ENCODE peak calls at places on chromosomes 7 and 10, in ten cellular contexts. H, R, W, Z, X, Q, N, K, L and M are unnamed samples.

GRCh38 chr10:94038024-94038423 is 44.3 kb downstream of the PLCE1 start:
- DNase-seq in H (no peak), R (no peak), W (peak), Z (no peak), X (peak), Q (no peak), N (no peak), K (no peak), L (peak), M (peak)

GRCh38 chr7:32290015-32290414 is 200.2 kb downstream of the LSM5 start:
- DNase-seq in H (no peak), R (no peak), W (no peak), Z (no peak), X (no peak), Q (no peak), N (no peak), K (no peak), L (peak), M (no peak)

GRCh38 chr7:85600425-85600824 is 413.6 kb upstream of the SEMA3D start:
- DNase-seq in H (no peak), R (peak), W (peak), Z (no peak), X (no peak), Q (no peak), N (no peak), K (no peak), L (peak), M (peak)

GRCh38 chr10:71225291-71226058 is 13.1 kb downstream of the UNC5B start:
- DNase-seq in H (no peak), R (no peak), W (no peak), Z (no peak), X (no peak), Q (no peak), N (no peak), K (no peak), L (no peak), M (no peak)

GRCh38 chr7:108053250-108053649 is 50.3 kb upstream of the LAMB1 start:
- DNase-seq in H (no peak), R (no peak), W (no peak), Z (no peak), X (no peak), Q (no peak), N (no peak), K (no peak), L (no peak), M (no peak)

GRCh38 chr7:4479367-4480039 is 202.6 kb upstream of the FOXK1 start:
- DNase-seq in H (peak), R (peak), W (peak), Z (no peak), X (peak), Q (no peak), N (no peak), K (no peak), L (peak), M (peak)

GRCh38 chr10:58817499-58817898 is 304.8 kb downstream of the BICC1 start:
- DNase-seq in H (no peak), R (no peak), W (no peak), Z (no peak), X (peak), Q (no peak), N (no peak), K (no peak), L (no peak), M (no peak)

GRCh38 chr10:58781873-58782488 is 269.3 kb downstream of the BICC1 start:
- DNase-seq in H (peak), R (peak), W (peak), Z (no peak), X (peak), Q (no peak), N (no peak), K (no peak), L (peak), M (peak)

GRCh38 chr7:73830872-73831655 is at the start of gene CLDN4:
- DNase-seq in H (peak), R (no peak), W (no peak), Z (no peak), X (no peak), Q (no peak), N (no peak), K (no peak), L (no peak), M (peak)

GRCh38 chr10:93287775-93288174 is 194.4 kb downstream of the MYOF start:
- DNase-seq in H (no peak), R (no peak), W (no peak), Z (no peak), X (no peak), Q (no peak), N (no peak), K (no peak), L (no peak), M (no peak)

GRCh38 chr7:137453356-137453755 is 109.8 kb upstream of the PTN start:
- DNase-seq in H (no peak), R (peak), W (no peak), Z (no peak), X (no peak), Q (no peak), N (no peak), K (no peak), L (no peak), M (no peak)

GRCh38 chr7:29563590-29564454 is at the start of gene PRR15:
- DNase-seq in H (peak), R (no peak), W (no peak), Z (no peak), X (peak), Q (no peak), N (no peak), K (no peak), L (no peak), M (no peak)

GRCh38 chr10:74988055-74988773 is 123.2 kb upstream of the SAMD8 start:
- DNase-seq in H (no peak), R (no peak), W (no peak), Z (no peak), X (peak), Q (no peak), N (no peak), K (no peak), L (no peak), M (no peak)

GRCh38 chr7:155358948-155359712 is 61.5 kb downstream of the INSIG1 start:
- DNase-seq in H (no peak), R (no peak), W (no peak), Z (no peak), X (no peak), Q (no peak), N (no peak), K (no peak), L (no peak), M (no peak)

GRCh38 chr10:127195041-127195506 is 1.3 kb downstream of the INSYN2A start:
- DNase-seq in H (no peak), R (no peak), W (no peak), Z (no peak), X (no peak), Q (no peak), N (no peak), K (no peak), L (no peak), M (no peak)

GRCh38 chr7:1654738-1655490 is 15.2 kb upstream of the ELFN1 start:
- DNase-seq in H (no peak), R (no peak), W (no peak), Z (no peak), X (no peak), Q (no peak), N (no peak), K (no peak), L (no peak), M (no peak)

GRCh38 chr10:114179148-114179547 is at the start of gene TDRD1:
- DNase-seq in H (no peak), R (no peak), W (no peak), Z (no peak), X (peak), Q (no peak), N (no peak), K (no peak), L (no peak), M (no peak)

GRCh38 chr10:122480146-122480833 is 18.9 kb downstream of the HTRA1 start:
- DNase-seq in H (no peak), R (no peak), W (no peak), Z (no peak), X (no peak), Q (no peak), N (no peak), K (no peak), L (no peak), M (no peak)